ENCODE peak calls at places on chromosomes 2 and 18, in four cellular contexts. I is GM12892, M is AG09309, H is endothelial cell. B is an unnamed sample.
A peak's percentile ranks its signal among the peaks of the same experiment; 100 is the strongest.

GRCh38 chr18:77395941-77396340 is 146.3 kb downstream of the GALR1 start:
- DNase-seq in I (no peak), M (no peak), H (no peak), B (no peak)

GRCh38 chr2:181674466-181674865 is 5.9 kb downstream of the NEUROD1 start:
- DNase-seq in I (no peak), M (no peak), H (no peak), B (no peak)

GRCh38 chr2:138504546-138505239 is 3.1 kb downstream of the SPOPL start:
- DNase-seq in I (no peak), M (no peak), H (no peak), B (no peak)

GRCh38 chr2:54512663-54513363 is 56.7 kb downstream of the SPTBN1 start:
- DNase-seq in I (no peak), M (no peak), H (no peak), B (peak; percentile 27)

GRCh38 chr18:63186520-63186919 is 133.0 kb downstream of the BCL2 start:
- DNase-seq in I (no peak), M (no peak), H (no peak), B (no peak)

GRCh38 chr2:64488050-64488974 is 34.4 kb downstream of the LGALSL start:
- DNase-seq in I (peak; percentile 41), M (no peak), H (peak; percentile 77), B (peak; percentile 69)

GRCh38 chr2:150644298-150645067 is 157.0 kb upstream of the RND3 start:
- DNase-seq in I (no peak), M (no peak), H (no peak), B (peak; percentile 32)

GRCh38 chr2:235283246-235283645 is 210.6 kb upstream of the AGAP1 start:
- DNase-seq in I (no peak), M (no peak), H (no peak), B (peak; percentile 53)

GRCh38 chr2:144456680-144457079 is 63.2 kb downstream of the ZEB2 start:
- DNase-seq in I (no peak), M (peak; percentile 76), H (no peak), B (peak; percentile 61)

GRCh38 chr2:203786912-203787311 is 80.5 kb downstream of the CD28 start:
- DNase-seq in I (no peak), M (no peak), H (peak; percentile 9), B (no peak)

GRCh38 chr2:71893646-71894045 is 254.0 kb downstream of the CYP26B1 start:
- DNase-seq in I (no peak), M (no peak), H (no peak), B (no peak)

GRCh38 chr2:172307800-172308199 is 119.6 kb upstream of the ITGA6 start:
- DNase-seq in I (no peak), M (no peak), H (peak; percentile 12), B (peak; percentile 11)

GRCh38 chr2:121239471-121239870 is 45.5 kb downstream of the TFCP2L1 start:
- DNase-seq in I (no peak), M (no peak), H (no peak), B (no peak)

GRCh38 chr2:142332196-142332595 is 201.4 kb upstream of the LRP1B start:
- DNase-seq in I (no peak), M (no peak), H (no peak), B (no peak)

GRCh38 chr18:8854962-8855361 is 149.6 kb downstream of the MTCL1 start:
- DNase-seq in I (no peak), M (no peak), H (no peak), B (no peak)

GRCh38 chr18:40046596-40046995 is 1908.4 kb upstream of the PIK3C3 start:
- DNase-seq in I (no peak), M (no peak), H (no peak), B (no peak)

GRCh38 chr18:13612111-13612997 is 114.0 kb downstream of the FAM210A start:
- DNase-seq in I (peak; percentile 50), M (no peak), H (no peak), B (peak; percentile 22)

GRCh38 chr2:213119061-213119809 is 32.2 kb downstream of the IKZF2 start:
- DNase-seq in I (no peak), M (peak; percentile 55), H (no peak), B (peak; percentile 39)